ENCODE peak calls at places on chromosome 3, in nine cellular contexts. X is mucosa of descending colon, F is HCT116, I is esophagus squamous epithelium, D is BE2C, G is tibial nerve, Y is SK-N-SH, P is IMR-90, B is left ventricle myocardium inferior. C is an unnamed sample.
A peak's percentile ranks its signal among the peaks of the same experiment; 100 is the strongest.

GRCh38 chr3:79406175-79406574 is 361.6 kb downstream of the ROBO1 start:
- DNase-seq in B (no peak), I (no peak), X (no peak), Y (no peak), P (no peak), F (no peak), D (no peak), G (no peak), C (no peak)

GRCh38 chr3:177308911-177309310 is 111.6 kb upstream of the TBL1XR1 start:
- DNase-seq in P (no peak), X (no peak), I (no peak), D (no peak), Y (no peak), F (no peak), G (no peak), B (no peak), C (no peak)

GRCh38 chr3:111859061-111859973 is at the start of gene PHLDB2:
- DNase-seq in B (peak; percentile 87), P (peak; percentile 67), D (peak; percentile 41), X (peak; percentile 46), F (no peak), G (peak; percentile 54), I (no peak), Y (peak; percentile 91), C (peak; percentile 94)

GRCh38 chr3:105253225-105253624 is 113.5 kb upstream of the ALCAM start:
- DNase-seq in P (no peak), B (no peak), D (peak; percentile 6), G (no peak), I (no peak), Y (no peak), F (no peak), X (no peak), C (no peak)

GRCh38 chr3:42541079-42541478 is 38.6 kb downstream of the VIPR1 start:
- DNase-seq in X (no peak), Y (no peak), B (peak; percentile 41), G (no peak), F (no peak), I (no peak), P (no peak), D (no peak), C (no peak)

GRCh38 chr3:45153658-45154437 is 7.7 kb upstream of the CDCP1 start:
- DNase-seq in P (peak; percentile 70), B (no peak), G (no peak), I (no peak), F (no peak), X (no peak), D (no peak), Y (no peak), C (no peak)

GRCh38 chr3:95302044-95302443 is 1239.2 kb downstream of the NSUN3 start:
- DNase-seq in X (no peak), F (no peak), G (no peak), D (no peak), I (no peak), Y (no peak), B (no peak), P (peak; percentile 62), C (no peak)

GRCh38 chr3:8663177-8664061 is 18.8 kb upstream of the SSUH2 start:
- DNase-seq in G (peak; percentile 70), I (no peak), B (peak; percentile 29), F (peak; percentile 71), P (peak; percentile 61), D (peak; percentile 49), Y (peak; percentile 65), X (peak; percentile 88), C (no peak)

GRCh38 chr3:182692021-182692420 is 101.3 kb upstream of the ATP11B start:
- DNase-seq in I (no peak), D (no peak), Y (no peak), F (no peak), G (no peak), B (no peak), P (no peak), X (no peak), C (no peak)

GRCh38 chr3:48157215-48157840 is 30.9 kb downstream of the CDC25A start:
- DNase-seq in F (peak; percentile 51), D (no peak), P (peak; percentile 52), B (no peak), G (no peak), Y (no peak), I (no peak), X (no peak), C (no peak)

GRCh38 chr3:76310661-76311060 is 525.3 kb upstream of the ZNF717 start:
- DNase-seq in D (no peak), F (no peak), G (no peak), I (no peak), X (no peak), P (no peak), B (no peak), Y (no peak), C (no peak)

GRCh38 chr3:74129056-74129455 is 485.4 kb downstream of the CNTN3 start:
- DNase-seq in I (no peak), D (no peak), Y (no peak), B (no peak), G (no peak), F (no peak), X (no peak), P (no peak), C (no peak)

DNA sequence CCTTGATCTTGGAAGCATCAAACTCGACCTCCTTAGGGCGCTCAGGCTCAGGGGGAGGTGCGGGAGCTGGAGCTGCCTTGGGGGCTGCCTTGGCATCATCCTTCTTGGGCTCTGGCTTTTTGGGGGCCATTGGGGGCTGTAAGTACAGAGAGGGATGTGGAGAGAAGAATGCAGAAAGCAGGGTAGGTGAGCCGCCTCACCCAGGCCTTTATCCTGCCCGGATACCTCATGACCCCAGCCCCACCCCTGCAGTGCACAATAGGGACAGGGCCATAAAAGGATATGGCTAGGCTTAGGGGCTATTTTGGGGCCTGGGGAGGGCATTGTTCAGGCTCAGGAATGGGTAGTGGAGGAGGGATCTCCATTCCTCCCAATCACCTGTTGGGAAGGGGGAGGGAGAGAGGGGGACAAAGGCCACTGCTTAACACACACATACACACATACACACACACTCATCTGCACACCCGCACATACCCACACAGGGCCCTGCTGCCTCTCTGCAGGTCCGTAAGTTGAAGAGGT is at the start of gene MYL3:
- DNase-seq in D (no peak), G (no peak), X (no peak), I (no peak), P (no peak), Y (no peak), F (no peak), B (peak; percentile 73), C (peak; percentile 30)
- H3K4me1 ChIP-seq in D (no peaks in the 10 kb centered on the region), G (peaks cover 28% of the 10 kb centered on the region), X (no peaks in the 10 kb centered on the region), I (peaks cover 41% of the 10 kb centered on the region), P (no peaks in the 10 kb centered on the region), Y (peaks cover 36% of the 10 kb centered on the region), F (no peaks in the 10 kb centered on the region), B (peaks cover 82% of the 10 kb centered on the region), C (peaks cover 39% of the 10 kb centered on the region)

GRCh38 chr3:139044366-139045210 is at the start of gene PRR23C:
- DNase-seq in I (no peak), G (no peak), P (no peak), F (no peak), B (no peak), Y (peak; percentile 39), D (peak; percentile 12), X (no peak), C (peak; percentile 70)
- H3K36me3 ChIP-seq in I (no peaks in the 10 kb centered on the region), G (no peaks in the 10 kb centered on the region), P (no peaks in the 10 kb centered on the region), F (no peaks in the 10 kb centered on the region), B (no peaks in the 10 kb centered on the region), Y (no peaks in the 10 kb centered on the region), D (no peaks in the 10 kb centered on the region), X (no peaks in the 10 kb centered on the region), C (no peaks in the 10 kb centered on the region)

GRCh38 chr3:39268554-39268910 is 11.3 kb downstream of the CX3CR1 start:
- DNase-seq in I (no peak), B (no peak), Y (no peak), P (no peak), D (no peak), F (no peak), X (no peak), G (no peak), C (no peak)

GRCh38 chr3:39267631-39268553 is 11.9 kb downstream of the CX3CR1 start:
- DNase-seq in B (no peak), X (no peak), G (no peak), Y (no peak), P (no peak), D (no peak), F (no peak), I (no peak), C (no peak)

GRCh38 chr3:39272191-39272590 is 7.6 kb downstream of the CX3CR1 start:
- DNase-seq in X (no peak), P (no peak), F (no peak), Y (no peak), G (no peak), D (no peak), B (no peak), I (no peak), C (no peak)

GRCh38 chr3:39271363-39271762 is 8.5 kb downstream of the CX3CR1 start:
- DNase-seq in I (no peak), X (no peak), F (no peak), D (no peak), P (no peak), B (no peak), G (no peak), Y (no peak), C (no peak)

GRCh38 chr3:39269528-39269927 is 10.3 kb downstream of the CX3CR1 start:
- DNase-seq in D (no peak), I (no peak), P (no peak), F (no peak), G (no peak), X (no peak), Y (no peak), B (no peak), C (no peak)
- H3K4me1 ChIP-seq in D (no peaks in the 10 kb centered on the region), I (peaks cover 14% of the 10 kb centered on the region), P (no peaks in the 10 kb centered on the region), F (no peaks in the 10 kb centered on the region), G (no peaks in the 10 kb centered on the region), X (no peaks in the 10 kb centered on the region), Y (no peaks in the 10 kb centered on the region), B (no peaks in the 10 kb centered on the region), C (no peaks in the 10 kb centered on the region)

DNA sequence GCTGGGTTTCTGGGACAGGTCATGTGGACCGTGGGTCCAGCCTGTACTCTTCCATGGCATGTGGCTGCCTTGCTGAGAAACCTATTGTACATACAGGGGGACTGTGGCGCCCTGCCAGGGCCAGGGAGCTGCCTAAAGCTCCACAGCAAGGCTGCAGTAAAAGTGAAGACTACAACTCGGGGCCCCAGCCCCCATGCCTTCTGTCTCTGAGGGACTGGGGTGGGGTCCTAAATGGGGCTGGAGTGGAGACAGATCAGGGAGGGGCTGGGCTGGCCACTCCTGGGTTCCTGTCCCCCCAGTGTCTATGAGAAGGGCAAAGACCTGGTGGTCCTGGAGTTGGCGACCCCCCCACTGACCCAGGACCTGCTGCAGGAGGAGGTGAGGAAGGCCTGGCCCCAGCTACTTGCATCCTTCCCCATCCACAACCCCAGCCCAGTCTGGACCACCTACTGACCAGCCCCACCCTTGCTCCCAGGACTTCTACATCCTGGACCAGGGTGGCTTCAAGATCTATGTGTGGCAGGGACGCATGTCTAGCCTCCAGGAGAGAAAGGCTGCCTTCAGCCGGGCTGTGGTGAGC is 7.3 kb downstream of the VILL start:
- DNase-seq in X (no peak), I (no peak), Y (no peak), G (no peak), B (no peak), D (no peak), P (no peak), F (no peak), C (peak; percentile 79)
- H3K36me3 ChIP-seq in X (no peaks in the 10 kb centered on the region), I (no peaks in the 10 kb centered on the region), Y (peaks cover 3% of the 10 kb centered on the region), G (no peaks in the 10 kb centered on the region), B (no peaks in the 10 kb centered on the region), D (no peaks in the 10 kb centered on the region), P (peaks cover 10% of the 10 kb centered on the region), F (no peaks in the 10 kb centered on the region), C (no peaks in the 10 kb centered on the region)